ENCODE peak calls at places on chromosomes 1 and 21, in four cellular contexts. One of them, this sample, is unnamed.

GRCh38 chr1:201295861-201296260 is 12.6 kb downstream of the PKP1 start:
- DNase-seq in HCT116: no peak
- DNase-seq in uterus: no peak
- DNase-seq in right lobe of liver: no peak
- DNase-seq in this sample: no peak

GRCh38 chr1:45304311-45305081 is 22.2 kb upstream of the HPDL start:
- DNase-seq in HCT116: no peak
- DNase-seq in uterus: peak; percentile 48
- DNase-seq in right lobe of liver: peak; percentile 82
- DNase-seq in this sample: no peak

GRCh38 chr1:153260980-153261792 is 1.7 kb downstream of the LORICRIN start:
- DNase-seq in HCT116: no peak
- DNase-seq in uterus: no peak
- DNase-seq in right lobe of liver: no peak
- DNase-seq in this sample: peak; percentile 29

GRCh38 chr1:201282931-201283829 is at the start of gene PKP1:
- DNase-seq in HCT116: no peak
- DNase-seq in uterus: no peak
- DNase-seq in right lobe of liver: no peak
- DNase-seq in this sample: no peak

GRCh38 chr1:36088265-36088576 is 471 bp upstream of the ADPRS start:
- DNase-seq in HCT116: no peak
- DNase-seq in uterus: no peak
- DNase-seq in right lobe of liver: no peak
- DNase-seq in this sample: no peak

GRCh38 chr1:115679141-115679611 is 37.4 kb downstream of the VANGL1 start:
- DNase-seq in HCT116: no peak
- DNase-seq in uterus: peak; percentile 70
- DNase-seq in right lobe of liver: no peak
- DNase-seq in this sample: peak; percentile 29

GRCh38 chr1:104804147-104804546 is 1054.4 kb downstream of the AMY1C start:
- DNase-seq in HCT116: no peak
- DNase-seq in uterus: no peak
- DNase-seq in right lobe of liver: no peak
- DNase-seq in this sample: no peak

GRCh38 chr21:17454315-17455027 is 58.4 kb upstream of the CXADR start:
- DNase-seq in HCT116: peak; percentile 89
- DNase-seq in uterus: peak; percentile 71
- DNase-seq in right lobe of liver: no peak
- DNase-seq in this sample: peak; percentile 20

GRCh38 chr1:46173361-46173856 is 1.5 kb upstream of the TSPAN1 start:
- DNase-seq in HCT116: no peak
- DNase-seq in uterus: no peak
- DNase-seq in right lobe of liver: no peak
- DNase-seq in this sample: no peak

GRCh38 chr1:119286587-119287181 is 81.9 kb upstream of the HAO2 start:
- DNase-seq in HCT116: peak; percentile 31
- DNase-seq in uterus: no peak
- DNase-seq in right lobe of liver: no peak
- DNase-seq in this sample: no peak

GRCh38 chr1:196412326-196412725 is 195.9 kb downstream of the KCNT2 start:
- DNase-seq in HCT116: no peak
- DNase-seq in uterus: no peak
- DNase-seq in right lobe of liver: no peak
- DNase-seq in this sample: no peak

GRCh38 chr1:4397196-4397595 is 257.2 kb upstream of the AJAP1 start:
- DNase-seq in HCT116: no peak
- DNase-seq in uterus: no peak
- DNase-seq in right lobe of liver: no peak
- DNase-seq in this sample: no peak

GRCh38 chr1:59198565-59198964 is 98.3 kb upstream of the FGGY start:
- DNase-seq in HCT116: no peak
- DNase-seq in uterus: no peak
- DNase-seq in right lobe of liver: no peak
- DNase-seq in this sample: no peak

GRCh38 chr1:18230840-18231239 is 123.2 kb downstream of the IGSF21 start:
- DNase-seq in HCT116: no peak
- DNase-seq in uterus: no peak
- DNase-seq in right lobe of liver: no peak
- DNase-seq in this sample: no peak

GRCh38 chr1:109630081-109630880 is 10.6 kb downstream of the AMPD2 start:
- DNase-seq in HCT116: no peak
- DNase-seq in uterus: peak; percentile 26
- DNase-seq in right lobe of liver: no peak
- DNase-seq in this sample: no peak

GRCh38 chr21:38350681-38351080 is 93.9 kb downstream of the KCNJ15 start:
- DNase-seq in HCT116: no peak
- DNase-seq in uterus: no peak
- DNase-seq in right lobe of liver: no peak
- DNase-seq in this sample: no peak

GRCh38 chr1:153752561-153753195 is 22.5 kb upstream of the SLC27A3 start:
- DNase-seq in HCT116: no peak
- DNase-seq in uterus: peak; percentile 93
- DNase-seq in right lobe of liver: no peak
- DNase-seq in this sample: no peak

GRCh38 chr1:65497276-65497830 is 76.9 kb downstream of the LEPR start:
- DNase-seq in HCT116: no peak
- DNase-seq in uterus: no peak
- DNase-seq in right lobe of liver: no peak
- DNase-seq in this sample: no peak

GRCh38 chr1:233704125-233704881 is 90.4 kb downstream of the KCNK1 start:
- DNase-seq in HCT116: no peak
- DNase-seq in uterus: no peak
- DNase-seq in right lobe of liver: no peak
- DNase-seq in this sample: no peak

GRCh38 chr1:42484382-42484781 is 21.3 kb downstream of the CCDC30 start:
- DNase-seq in HCT116: no peak
- DNase-seq in uterus: no peak
- DNase-seq in right lobe of liver: no peak
- DNase-seq in this sample: no peak

GRCh38 chr21:33477066-33477465 is 2.7 kb downstream of the TMEM50B start:
- DNase-seq in HCT116: no peak
- DNase-seq in uterus: no peak
- DNase-seq in right lobe of liver: peak; percentile 16
- DNase-seq in this sample: no peak

GRCh38 chr1:33349778-33350610 is 29.1 kb upstream of the A3GALT2 start:
- DNase-seq in HCT116: peak; percentile 68
- DNase-seq in uterus: peak; percentile 85
- DNase-seq in right lobe of liver: peak; percentile 92
- DNase-seq in this sample: peak; percentile 91

GRCh38 chr1:184329962-184330868 is 56.6 kb upstream of the C1orf21 start:
- DNase-seq in HCT116: no peak
- DNase-seq in uterus: peak; percentile 18
- DNase-seq in right lobe of liver: no peak
- DNase-seq in this sample: no peak

GRCh38 chr1:27049607-27050006 is 37.0 kb upstream of the TENT5B start:
- DNase-seq in HCT116: no peak
- DNase-seq in uterus: no peak
- DNase-seq in right lobe of liver: no peak
- DNase-seq in this sample: no peak

GRCh38 chr1:236808564-236809130 is 13.6 kb downstream of the MTR start:
- DNase-seq in HCT116: no peak
- DNase-seq in uterus: no peak
- DNase-seq in right lobe of liver: no peak
- DNase-seq in this sample: no peak

GRCh38 chr1:56080123-56080522 is 499.2 kb downstream of the PLPP3 start:
- DNase-seq in HCT116: no peak
- DNase-seq in uterus: no peak
- DNase-seq in right lobe of liver: no peak
- DNase-seq in this sample: no peak

GRCh38 chr1:113684153-113684541 is 75.1 kb downstream of the PHTF1 start:
- DNase-seq in HCT116: no peak
- DNase-seq in uterus: peak; percentile 63
- DNase-seq in right lobe of liver: no peak
- DNase-seq in this sample: peak; percentile 63

GRCh38 chr1:18120638-18121037 is 13.0 kb downstream of the IGSF21 start:
- DNase-seq in HCT116: no peak
- DNase-seq in uterus: no peak
- DNase-seq in right lobe of liver: no peak
- DNase-seq in this sample: no peak

GRCh38 chr1:8267307-8267706 is 50.6 kb upstream of the SLC45A1 start:
- DNase-seq in HCT116: no peak
- DNase-seq in uterus: no peak
- DNase-seq in right lobe of liver: no peak
- DNase-seq in this sample: no peak

GRCh38 chr1:158053276-158053675 is 59.8 kb downstream of the KIRREL1 start:
- DNase-seq in HCT116: no peak
- DNase-seq in uterus: no peak
- DNase-seq in right lobe of liver: no peak
- DNase-seq in this sample: no peak

GRCh38 chr1:73800376-73800775 is 397.6 kb downstream of the LRRIQ3 start:
- DNase-seq in HCT116: no peak
- DNase-seq in uterus: no peak
- DNase-seq in right lobe of liver: no peak
- DNase-seq in this sample: no peak

GRCh38 chr1:212315907-212316306 is 30.7 kb downstream of the PPP2R5A start:
- DNase-seq in HCT116: peak; percentile 21
- DNase-seq in uterus: no peak
- DNase-seq in right lobe of liver: no peak
- DNase-seq in this sample: no peak

GRCh38 chr1:212315184-212315583 is 30.0 kb downstream of the PPP2R5A start:
- DNase-seq in HCT116: no peak
- DNase-seq in uterus: no peak
- DNase-seq in right lobe of liver: no peak
- DNase-seq in this sample: no peak

GRCh38 chr1:212310383-212310782 is 25.2 kb downstream of the PPP2R5A start:
- DNase-seq in HCT116: no peak
- DNase-seq in uterus: no peak
- DNase-seq in right lobe of liver: no peak
- DNase-seq in this sample: no peak

GRCh38 chr1:212311836-212312497 is 26.8 kb downstream of the PPP2R5A start:
- DNase-seq in HCT116: no peak
- DNase-seq in uterus: no peak
- DNase-seq in right lobe of liver: no peak
- DNase-seq in this sample: no peak

GRCh38 chr1:212313616-212314015 is 28.4 kb downstream of the PPP2R5A start:
- DNase-seq in HCT116: no peak
- DNase-seq in uterus: no peak
- DNase-seq in right lobe of liver: no peak
- DNase-seq in this sample: no peak
- H3K4me1 ChIP-seq in HCT116: peaks cover 17% of the 10 kb centered on the region
- H3K4me1 ChIP-seq in uterus: no peaks in the 10 kb centered on the region
- H3K4me1 ChIP-seq in right lobe of liver: no peaks in the 10 kb centered on the region
- H3K4me1 ChIP-seq in this sample: peaks cover 92% of the 10 kb centered on the region

DNA sequence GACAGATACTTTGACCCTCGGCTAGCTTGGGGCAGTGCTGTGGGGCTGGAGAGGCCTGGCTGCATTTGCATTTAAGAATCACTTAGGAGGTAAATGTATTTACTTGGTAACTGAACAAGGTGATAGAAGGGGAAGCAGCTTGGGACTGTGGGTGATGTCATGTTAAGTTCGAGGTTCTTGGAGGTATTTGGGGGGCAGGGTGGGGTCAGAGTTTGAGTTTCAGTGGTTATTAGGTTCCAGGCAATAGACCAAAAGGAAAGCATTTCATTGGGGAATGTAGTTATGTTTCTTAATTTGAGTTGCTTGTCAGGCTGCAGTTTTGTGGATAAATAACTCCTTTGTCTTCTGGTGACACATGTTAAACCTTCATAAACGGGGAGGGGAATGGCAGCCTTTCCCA is 2.4 kb upstream of the FAM78B start:
- DNase-seq in HCT116: no peak
- DNase-seq in uterus: no peak
- DNase-seq in right lobe of liver: no peak
- DNase-seq in this sample: no peak
- TF ChIP-seq CTCF in HCT116: no peak
- TF ChIP-seq CTCF in uterus: no peak
- TF ChIP-seq CTCF in right lobe of liver: no peak
- TF ChIP-seq CTCF in this sample: no peak

GRCh38 chr1:77744576-77744975 is 15.1 kb downstream of the USP33 start:
- DNase-seq in HCT116: no peak
- DNase-seq in uterus: no peak
- DNase-seq in right lobe of liver: no peak
- DNase-seq in this sample: no peak
- H3K27ac ChIP-seq in HCT116: no peak overlapping the region
- H3K27ac ChIP-seq in uterus: no peak overlapping the region
- H3K27ac ChIP-seq in right lobe of liver: no peak overlapping the region
- H3K27ac ChIP-seq in this sample: no peak overlapping the region

DNA sequence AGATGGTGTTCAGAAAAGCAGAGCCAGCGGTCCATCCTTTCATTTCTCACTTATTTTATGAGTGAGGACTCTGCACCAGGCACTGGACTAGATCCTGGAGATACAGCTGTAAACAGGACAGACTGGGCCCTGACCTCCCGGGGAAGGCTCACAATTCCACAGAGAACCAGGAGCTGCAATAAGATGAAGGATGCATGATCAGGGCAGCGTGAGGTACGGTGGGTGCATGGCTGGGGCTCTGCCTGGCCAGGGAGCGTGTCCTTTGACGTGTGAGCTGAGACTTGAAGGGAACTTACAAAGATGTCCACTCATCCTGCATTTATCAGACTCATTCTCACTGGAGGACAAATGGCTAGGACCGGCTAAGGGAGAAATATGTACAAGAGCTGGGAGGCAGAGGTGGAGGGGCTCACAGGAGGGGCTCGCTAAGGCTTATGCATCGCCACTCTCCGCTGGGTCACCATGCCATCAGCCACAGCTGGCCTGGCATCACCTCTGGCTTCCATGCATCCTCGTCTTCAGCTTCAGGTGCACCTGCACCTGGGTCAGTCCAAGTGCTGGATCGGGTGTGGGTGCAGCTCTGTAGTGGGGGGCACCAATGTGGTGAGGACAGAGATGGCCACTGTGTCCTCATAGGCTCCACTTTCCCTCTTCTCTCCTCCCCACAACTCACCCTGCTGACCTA is 213.9 kb downstream of the TOMM20 start:
- DNase-seq in HCT116: no peak
- DNase-seq in uterus: no peak
- DNase-seq in right lobe of liver: peak; percentile 43
- DNase-seq in this sample: no peak
- H3K4me1 ChIP-seq in HCT116: no peaks in the 10 kb centered on the region
- H3K4me1 ChIP-seq in uterus: peaks cover 8% of the 10 kb centered on the region
- H3K4me1 ChIP-seq in right lobe of liver: peaks cover 9% of the 10 kb centered on the region
- H3K4me1 ChIP-seq in this sample: peaks cover 84% of the 10 kb centered on the region

DNA sequence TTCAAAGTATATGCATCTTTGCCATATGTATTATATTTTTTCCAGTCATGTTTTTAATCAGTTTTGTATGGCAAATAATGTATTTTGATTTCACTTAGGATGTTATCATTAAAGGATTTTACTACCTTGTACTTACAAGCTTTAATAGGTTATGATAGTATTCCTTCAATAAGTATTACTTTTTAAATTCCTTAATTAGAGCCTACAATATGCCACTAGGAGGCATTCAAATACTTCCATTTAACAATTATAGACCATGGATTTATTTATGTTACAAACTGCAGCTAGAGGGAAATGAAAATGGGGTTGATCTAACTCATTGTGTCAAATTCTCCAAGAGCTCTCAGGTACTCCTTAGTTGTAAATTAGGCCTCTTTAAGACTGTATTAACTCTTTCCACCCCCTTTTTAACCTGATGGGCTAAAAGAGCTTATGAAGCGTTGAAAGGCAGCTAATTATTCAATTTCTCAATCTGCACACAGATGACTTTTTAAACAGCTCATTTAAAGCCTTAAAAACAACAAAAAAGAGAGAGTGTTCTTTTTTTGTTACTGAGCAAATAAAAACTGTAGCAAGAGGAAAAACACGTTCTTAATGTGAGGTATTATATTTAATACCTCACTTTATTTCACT is 156.2 kb downstream of the DENND1B start:
- DNase-seq in HCT116: peak; percentile 6
- DNase-seq in uterus: no peak
- DNase-seq in right lobe of liver: no peak
- DNase-seq in this sample: no peak
- TF ChIP-seq CTCF in HCT116: peak; percentile 70
- TF ChIP-seq CTCF in uterus: peak; percentile 30
- TF ChIP-seq CTCF in right lobe of liver: peak; percentile 59
- TF ChIP-seq CTCF in this sample: peak; percentile 62

This sample was measured in left ventricle myocardium inferior.